ENCODE peak calls at places on chromosomes 12 and 14, in six cellular contexts. V is CD8-positive, alpha-beta T cell; K is Peyer's patch; H is fibroblast of lung; E is pancreas; Z is AG10803. S is an unnamed sample.

GRCh38 chr12:130546494-130546893 is 169.6 kb downstream of the RIMBP2 start:
- DNase-seq in V (no peak), K (no peak), H (no peak), E (no peak), Z (no peak), S (no peak)

GRCh38 chr14:71371711-71372396 is 464.6 kb downstream of the PCNX1 start:
- DNase-seq in V (no peak), K (no peak), H (peak), E (no peak), Z (peak), S (no peak)

GRCh38 chr12:19030603-19031002 is 98.9 kb upstream of the PLEKHA5 start:
- DNase-seq in V (no peak), K (no peak), H (no peak), E (no peak), Z (no peak), S (no peak)

GRCh38 chr14:103143535-103143934 is 20.3 kb downstream of the TNFAIP2 start:
- DNase-seq in V (no peak), K (no peak), H (peak), E (no peak), Z (peak), S (no peak)

GRCh38 chr12:6567112-6567680 is 895 bp downstream of the NOP2 start:
- DNase-seq in V (no peak), K (no peak), H (no peak), E (no peak), Z (no peak), S (no peak)

GRCh38 chr14:96793547-96793946 is 3.6 kb upstream of the VRK1 start:
- DNase-seq in V (no peak), K (no peak), H (peak), E (no peak), Z (no peak), S (no peak)

GRCh38 chr12:64946132-64946829 is 121.8 kb downstream of the TBC1D30 start:
- DNase-seq in V (no peak), K (no peak), H (peak), E (peak), Z (no peak), S (peak)

GRCh38 chr12:26750531-26751171 is 82.3 kb downstream of the ITPR2 start:
- DNase-seq in V (no peak), K (no peak), H (no peak), E (no peak), Z (no peak), S (no peak)

GRCh38 chr12:63319386-63319785 is 168.4 kb upstream of the AVPR1A start:
- DNase-seq in V (no peak), K (no peak), H (peak), E (no peak), Z (no peak), S (no peak)

GRCh38 chr14:102544034-102544744 is 34.6 kb upstream of the ANKRD9 start:
- DNase-seq in V (no peak), K (no peak), H (no peak), E (no peak), Z (no peak), S (no peak)

GRCh38 chr14:69571879-69572633 is 2.6 kb downstream of the CCDC177 start:
- DNase-seq in V (no peak), K (peak), H (peak), E (peak), Z (no peak), S (no peak)

GRCh38 chr14:22824711-22825359 is 4.9 kb upstream of the MRPL52 start:
- DNase-seq in V (no peak), K (no peak), H (peak), E (no peak), Z (peak), S (no peak)

GRCh38 chr14:62329427-62329826 is 567.2 kb downstream of the SNAPC1 start:
- DNase-seq in V (no peak), K (no peak), H (peak), E (no peak), Z (peak), S (no peak)

DNA sequence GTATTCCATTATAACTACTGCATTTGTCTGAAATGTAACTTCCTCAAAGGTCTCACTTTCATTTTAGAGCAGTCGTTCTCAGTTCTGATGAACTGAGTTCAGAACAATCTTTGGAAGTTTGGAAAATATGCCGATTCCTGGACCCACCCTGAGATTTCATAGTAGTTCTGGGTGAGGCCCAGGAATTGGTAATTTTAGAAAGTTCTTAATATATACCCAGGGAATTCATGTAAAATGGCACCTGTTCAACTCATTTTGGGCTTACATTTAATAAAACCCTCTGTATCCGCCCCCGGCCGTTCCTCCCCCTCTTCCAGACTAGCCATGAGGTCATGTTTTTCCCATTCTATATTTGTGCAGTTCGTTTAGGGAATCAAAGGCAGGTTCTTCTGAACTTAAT is 5.9 kb downstream of the GSG1 start:
- DNase-seq in V (no peak), K (no peak), H (no peak), E (no peak), Z (peak), S (no peak)
- H3K4me3 ChIP-seq in V (no peak), K (peak), H (peak), E (no peak), Z (peak), S (peak)

GRCh38 chr12:49824886-49825285 is 3.3 kb downstream of the NCKAP5L start:
- DNase-seq in V (no peak), K (no peak), H (peak), E (no peak), Z (peak), S (no peak)
- H3K4me3 ChIP-seq in V (no peak), K (no peak), H (no peak), E (no peak), Z (peak), S (no peak)

GRCh38 chr14:56005580-56006053 is 112.6 kb upstream of the PELI2 start:
- DNase-seq in V (no peak), K (no peak), H (peak), E (no peak), Z (peak), S (no peak)

GRCh38 chr14:56004323-56004722 is 113.9 kb upstream of the PELI2 start:
- DNase-seq in V (no peak), K (no peak), H (no peak), E (no peak), Z (no peak), S (no peak)

GRCh38 chr14:56004807-56005579 is 113.2 kb upstream of the PELI2 start:
- DNase-seq in V (no peak), K (peak), H (peak), E (no peak), Z (peak), S (no peak)

GRCh38 chr14:56002876-56003625 is 115.2 kb upstream of the PELI2 start:
- DNase-seq in V (peak), K (no peak), H (no peak), E (no peak), Z (no peak), S (no peak)

GRCh38 chr14:56008160-56008559 is 110.1 kb upstream of the PELI2 start:
- DNase-seq in V (no peak), K (no peak), H (no peak), E (no peak), Z (no peak), S (no peak)
- H3K4me3 ChIP-seq in V (no peak), K (no peak), H (no peak), E (no peak), Z (no peak), S (no peak)

GRCh38 chr12:104465379-104465778 is 8.6 kb downstream of the CHST11 start:
- DNase-seq in V (no peak), K (no peak), H (no peak), E (no peak), Z (no peak), S (no peak)
- H3K4me3 ChIP-seq in V (no peak), K (no peak), H (no peak), E (no peak), Z (no peak), S (no peak)